ENCODE peak calls at places on chromosomes 7 and 10, in four cellular contexts. Y is choroid plexus epithelial cell, B is SK-N-SH, W is HepG2. L is an unnamed sample.

GRCh38 chr10:121935702-121936101 is 7.9 kb upstream of the ATE1 start:
- DNase-seq in Y (no peak), B (peak; percentile 27), W (peak; percentile 96), L (no peak)

GRCh38 chr7:23687011-23687410 is 7.0 kb downstream of the FAM221A start:
- DNase-seq in Y (peak; percentile 12), B (no peak), W (no peak), L (no peak)

GRCh38 chr7:148715027-148715426 is 16.3 kb downstream of the CUL1 start:
- DNase-seq in Y (no peak), B (no peak), W (no peak), L (no peak)

GRCh38 chr7:121211253-121211652 is 117.5 kb upstream of the WNT16 start:
- DNase-seq in Y (no peak), B (no peak), W (no peak), L (no peak)

GRCh38 chr10:588246-589165 is 101.0 kb downstream of the DIP2C start:
- DNase-seq in Y (peak; percentile 76), B (no peak), W (no peak), L (no peak)

GRCh38 chr10:87619705-87620104 is 40.0 kb upstream of the PAPSS2 start:
- DNase-seq in Y (peak; percentile 69), B (no peak), W (peak; percentile 46), L (no peak)

GRCh38 chr7:8291742-8292141 is 29.8 kb upstream of the ICA1 start:
- DNase-seq in Y (no peak), B (peak; percentile 75), W (no peak), L (no peak)

GRCh38 chr7:22866965-22867364 is 44.3 kb upstream of the TOMM7 start:
- DNase-seq in Y (peak; percentile 77), B (no peak), W (no peak), L (no peak)

GRCh38 chr10:102631525-102632393 is 12.5 kb upstream of the TRIM8 start:
- DNase-seq in Y (no peak), B (no peak), W (no peak), L (no peak)

GRCh38 chr10:74921744-74922143 is 95.3 kb downstream of the KAT6B start:
- DNase-seq in Y (peak; percentile 85), B (peak; percentile 36), W (no peak), L (no peak)
- TF ChIP-seq CTCF in Y (no peak), B (no peak), W (no peak), L (no peak)

GRCh38 chr7:91379246-91379645 is 115.0 kb downstream of the FZD1 start:
- DNase-seq in Y (peak; percentile 14), B (no peak), W (no peak), L (no peak)

GRCh38 chr7:91383875-91384274 is 119.6 kb downstream of the FZD1 start:
- DNase-seq in Y (no peak), B (no peak), W (no peak), L (no peak)

GRCh38 chr7:91383186-91383585 is 119.0 kb downstream of the FZD1 start:
- DNase-seq in Y (peak; percentile 78), B (no peak), W (no peak), L (no peak)
- H3K4me3 ChIP-seq in Y (no peak overlapping the region), B (no peak overlapping the region), W (no peak overlapping the region), L (no peak overlapping the region)

DNA sequence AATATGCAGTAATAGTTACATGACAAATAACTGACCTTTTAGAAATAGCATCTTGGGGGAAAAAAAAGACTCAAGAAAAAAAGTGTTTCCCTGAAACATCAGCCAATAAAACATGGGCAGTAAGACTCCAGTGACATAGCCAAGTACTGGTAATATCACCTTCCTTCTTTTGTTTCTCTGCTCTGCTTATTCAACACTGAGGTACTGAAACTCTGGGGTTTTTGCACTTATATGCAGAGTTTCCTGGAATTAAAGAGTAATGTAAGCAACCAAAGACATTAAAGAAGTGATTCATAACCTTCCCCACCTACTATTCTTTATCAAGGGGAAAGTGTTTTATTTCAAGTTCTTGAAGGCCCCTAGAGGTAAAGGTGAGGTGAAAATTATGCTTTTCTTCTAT is 414.5 kb downstream of the GRM8 start:
- DNase-seq in Y (no peak), B (no peak), W (no peak), L (no peak)
- TF ChIP-seq CTCF in Y (no peak), B (no peak), W (no peak), L (no peak)

DNA sequence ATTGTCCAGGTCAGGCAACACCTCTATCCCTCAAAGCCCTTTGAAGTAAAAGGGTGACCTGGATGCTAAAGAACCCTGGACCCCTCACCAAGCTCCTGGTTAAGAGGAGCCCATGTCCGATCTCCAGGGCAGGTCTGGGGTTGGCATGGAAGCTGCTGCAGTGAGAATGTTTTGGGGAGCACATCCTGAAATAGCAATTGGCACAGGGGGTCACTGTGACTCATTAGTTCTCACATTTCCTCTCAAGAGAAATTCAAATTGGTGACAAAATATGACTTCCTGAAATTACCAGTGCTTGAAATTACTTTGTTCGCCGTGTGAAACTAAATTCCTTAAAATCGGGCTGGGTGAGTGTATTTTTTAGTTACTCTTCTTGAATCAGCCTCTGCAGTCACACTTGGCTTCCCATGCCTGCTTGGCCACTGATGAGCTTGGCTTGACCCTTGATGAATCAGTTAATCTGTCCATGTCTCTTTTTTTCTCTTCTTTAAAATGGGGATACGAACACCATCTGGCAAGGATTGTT is 18.8 kb upstream of the ARHGAP22 start:
- DNase-seq in Y (no peak), B (no peak), W (no peak), L (no peak)
- H3K4me3 ChIP-seq in Y (no peak overlapping the region), B (no peak overlapping the region), W (no peak overlapping the region), L (no peak overlapping the region)

GRCh38 chr7:157391036-157391710 is 54.4 kb downstream of the DNAJB6 start:
- DNase-seq in Y (no peak), B (no peak), W (no peak), L (no peak)
- TF ChIP-seq CTCF in Y (no peak), B (no peak), W (no peak), L (no peak)

DNA sequence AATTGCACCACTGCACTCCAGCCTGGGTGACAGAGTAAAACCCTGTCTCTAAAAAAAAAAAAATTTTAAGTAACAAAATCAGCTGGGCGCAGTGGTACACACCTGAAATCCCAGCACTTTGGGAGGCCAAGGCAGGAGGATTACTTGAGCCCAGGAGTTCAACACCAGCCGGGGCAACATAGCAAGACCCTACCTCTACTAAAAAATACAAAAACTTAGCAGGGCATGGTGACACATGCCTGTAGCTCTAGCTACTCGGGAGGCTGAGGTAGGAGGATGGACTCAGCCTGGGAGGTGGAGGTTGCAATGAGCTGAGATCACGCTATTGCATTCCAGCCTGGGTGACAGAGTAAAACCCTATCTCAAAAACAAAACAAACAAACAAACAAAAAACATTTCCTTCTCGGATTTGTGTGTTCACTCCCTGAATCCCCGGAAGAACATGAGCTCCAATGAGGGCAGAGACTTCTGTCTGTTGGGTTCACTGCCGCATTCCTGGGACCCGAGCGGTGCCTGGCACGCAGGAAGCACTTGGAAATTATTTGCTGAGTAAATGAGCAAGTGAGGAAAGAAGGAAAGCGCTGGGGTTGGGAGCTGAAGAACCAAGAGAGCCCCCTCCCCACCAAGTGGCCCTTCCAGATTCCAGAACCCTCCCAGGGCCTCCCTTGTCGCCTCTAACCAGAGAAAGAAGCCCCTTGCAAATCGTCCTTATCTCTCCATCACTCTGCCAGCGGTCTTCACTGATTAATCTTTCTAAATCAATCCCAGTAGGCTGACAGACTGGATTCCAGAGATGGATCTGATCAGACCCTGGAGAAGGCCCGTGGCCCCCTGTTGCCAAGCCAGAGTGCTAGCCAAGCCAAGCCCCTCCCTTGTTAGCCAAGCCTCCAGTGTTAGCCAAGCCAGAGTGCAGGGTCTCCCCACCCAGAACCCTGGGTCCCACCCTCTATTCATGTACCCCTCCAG is 6.2 kb downstream of the TNRC18 start:
- DNase-seq in Y (peak; percentile 29), B (no peak), W (no peak), L (no peak)
- H3K4me3 ChIP-seq in Y (no peak overlapping the region), B (no peak overlapping the region), W (peak overlapping the region; percentile 96), L (no peak overlapping the region)